ENCODE peak calls at places on chromosomes 11 and 22, in nine cellular contexts. One of them, this sample, is unnamed.
A peak's percentile ranks its signal among the peaks of the same experiment; 100 is the strongest.

GRCh38 chr11:27720277-27720830 is 20.1 kb upstream of the BDNF start:
- DNase-seq in WERI-Rb-1: peak; percentile 50
- DNase-seq in hypothalamus: no peak
- DNase-seq in suprapubic skin: no peak
- DNase-seq in amniotic epithelial cell: peak; percentile 65
- DNase-seq in amygdala: no peak
- DNase-seq in progenitor cell of endocrine pancreas: peak; percentile 74
- DNase-seq in NCI-H774: no peak
- DNase-seq in uterus: no peak
- DNase-seq in this sample: no peak

GRCh38 chr11:126082251-126083109 is 19.8 kb upstream of the CDON start:
- DNase-seq in WERI-Rb-1: no peak
- DNase-seq in hypothalamus: no peak
- DNase-seq in suprapubic skin: no peak
- DNase-seq in amniotic epithelial cell: no peak
- DNase-seq in amygdala: peak; percentile 19
- DNase-seq in progenitor cell of endocrine pancreas: no peak
- DNase-seq in NCI-H774: no peak
- DNase-seq in uterus: no peak
- DNase-seq in this sample: peak; percentile 61

GRCh38 chr11:9861860-9862725 is 198.2 kb downstream of the SWAP70 start:
- DNase-seq in WERI-Rb-1: peak; percentile 60
- DNase-seq in hypothalamus: peak; percentile 1
- DNase-seq in suprapubic skin: no peak
- DNase-seq in amniotic epithelial cell: peak; percentile 73
- DNase-seq in amygdala: no peak
- DNase-seq in progenitor cell of endocrine pancreas: no peak
- DNase-seq in NCI-H774: peak; percentile 42
- DNase-seq in uterus: peak; percentile 36
- DNase-seq in this sample: peak; percentile 39

GRCh38 chr11:108220721-108221346 is 1.6 kb downstream of the NPAT start:
- DNase-seq in WERI-Rb-1: no peak
- DNase-seq in hypothalamus: no peak
- DNase-seq in suprapubic skin: no peak
- DNase-seq in amniotic epithelial cell: no peak
- DNase-seq in amygdala: no peak
- DNase-seq in progenitor cell of endocrine pancreas: no peak
- DNase-seq in NCI-H774: no peak
- DNase-seq in uterus: no peak
- DNase-seq in this sample: no peak

GRCh38 chr11:44870615-44871176 is 80.0 kb downstream of the TP53I11 start:
- DNase-seq in WERI-Rb-1: no peak
- DNase-seq in hypothalamus: no peak
- DNase-seq in suprapubic skin: no peak
- DNase-seq in amniotic epithelial cell: no peak
- DNase-seq in amygdala: no peak
- DNase-seq in progenitor cell of endocrine pancreas: no peak
- DNase-seq in NCI-H774: no peak
- DNase-seq in uterus: no peak
- DNase-seq in this sample: no peak

GRCh38 chr22:27996981-27997380 is 77.9 kb upstream of the PITPNB start:
- DNase-seq in WERI-Rb-1: no peak
- DNase-seq in hypothalamus: no peak
- DNase-seq in suprapubic skin: no peak
- DNase-seq in amniotic epithelial cell: no peak
- DNase-seq in amygdala: no peak
- DNase-seq in progenitor cell of endocrine pancreas: no peak
- DNase-seq in NCI-H774: no peak
- DNase-seq in uterus: no peak
- DNase-seq in this sample: no peak

GRCh38 chr11:44306469-44307244 is 3.3 kb downstream of the ALX4 start:
- DNase-seq in WERI-Rb-1: no peak
- DNase-seq in hypothalamus: no peak
- DNase-seq in suprapubic skin: no peak
- DNase-seq in amniotic epithelial cell: no peak
- DNase-seq in amygdala: no peak
- DNase-seq in progenitor cell of endocrine pancreas: no peak
- DNase-seq in NCI-H774: no peak
- DNase-seq in uterus: no peak
- DNase-seq in this sample: no peak

GRCh38 chr22:43312608-43313007 is 30.6 kb downstream of the SCUBE1 start:
- DNase-seq in WERI-Rb-1: no peak
- DNase-seq in hypothalamus: no peak
- DNase-seq in suprapubic skin: no peak
- DNase-seq in amniotic epithelial cell: no peak
- DNase-seq in amygdala: no peak
- DNase-seq in progenitor cell of endocrine pancreas: no peak
- DNase-seq in NCI-H774: no peak
- DNase-seq in uterus: no peak
- DNase-seq in this sample: no peak

GRCh38 chr22:28917747-28918543 is 34.6 kb downstream of the ZNRF3 start:
- DNase-seq in WERI-Rb-1: peak; percentile 31
- DNase-seq in hypothalamus: no peak
- DNase-seq in suprapubic skin: no peak
- DNase-seq in amniotic epithelial cell: peak; percentile 61
- DNase-seq in amygdala: no peak
- DNase-seq in progenitor cell of endocrine pancreas: peak; percentile 15
- DNase-seq in NCI-H774: no peak
- DNase-seq in uterus: no peak
- DNase-seq in this sample: no peak

GRCh38 chr11:121255473-121256125 is 37.0 kb upstream of the SC5D start:
- DNase-seq in WERI-Rb-1: no peak
- DNase-seq in hypothalamus: no peak
- DNase-seq in suprapubic skin: no peak
- DNase-seq in amniotic epithelial cell: no peak
- DNase-seq in amygdala: no peak
- DNase-seq in progenitor cell of endocrine pancreas: no peak
- DNase-seq in NCI-H774: no peak
- DNase-seq in uterus: no peak
- DNase-seq in this sample: no peak

GRCh38 chr22:29031236-29031982 is 30.2 kb downstream of the C22orf31 start:
- DNase-seq in WERI-Rb-1: no peak
- DNase-seq in hypothalamus: peak; percentile 59
- DNase-seq in suprapubic skin: no peak
- DNase-seq in amniotic epithelial cell: peak; percentile 98
- DNase-seq in amygdala: no peak
- DNase-seq in progenitor cell of endocrine pancreas: no peak
- DNase-seq in NCI-H774: no peak
- DNase-seq in uterus: peak; percentile 65
- DNase-seq in this sample: no peak